ENCODE peak calls at places on chromosomes 5 and 9, in five cellular contexts. Z, S, H, Q and K are unnamed samples.

GRCh38 chr5:2262620-2263019 is 379.9 kb upstream of the IRX4 start:
- DNase-seq in Z (no peak), S (no peak), H (no peak), Q (no peak), K (no peak)

GRCh38 chr5:154274828-154275185 is 84.3 kb downstream of the GALNT10 start:
- DNase-seq in Z (no peak), S (no peak), H (no peak), Q (no peak), K (no peak)

GRCh38 chr9:75483636-75484035 is 395.3 kb downstream of the OSTF1 start:
- DNase-seq in Z (no peak), S (no peak), H (no peak), Q (peak; percentile 17), K (no peak)

GRCh38 chr5:160021818-160022446 is 13.0 kb downstream of the TTC1 start:
- DNase-seq in Z (peak; percentile 70), S (peak; percentile 31), H (peak; percentile 73), Q (peak; percentile 81), K (peak; percentile 81)

GRCh38 chr5:14397717-14398116 is 183.9 kb upstream of the OTULINL start:
- DNase-seq in Z (no peak), S (no peak), H (no peak), Q (peak; percentile 50), K (no peak)

GRCh38 chr5:111863801-111864200 is 106.8 kb upstream of the NREP start:
- DNase-seq in Z (no peak), S (no peak), H (no peak), Q (peak; percentile 18), K (no peak)

GRCh38 chr9:88532320-88532719 is 2.7 kb upstream of the NXNL2 start:
- DNase-seq in Z (peak; percentile 85), S (no peak), H (no peak), Q (no peak), K (peak; percentile 66)

GRCh38 chr5:178068293-178068692 is 45.0 kb upstream of the N4BP3 start:
- DNase-seq in Z (peak; percentile 13), S (no peak), H (no peak), Q (no peak), K (no peak)

GRCh38 chr9:111013707-111014106 is 24.6 kb downstream of the LPAR1 start:
- DNase-seq in Z (no peak), S (no peak), H (no peak), Q (no peak), K (no peak)

GRCh38 chr9:129613520-129614175 is 7.3 kb downstream of the C9orf50 start:
- DNase-seq in Z (peak; percentile 77), S (no peak), H (no peak), Q (no peak), K (peak; percentile 16)

GRCh38 chr9:79129865-79130480 is 441.8 kb upstream of the TLE4 start:
- DNase-seq in Z (peak; percentile 54), S (peak; percentile 7), H (peak; percentile 27), Q (peak; percentile 66), K (peak; percentile 76)

GRCh38 chr9:106613250-106613737 is 249.7 kb upstream of the ZNF462 start:
- DNase-seq in Z (no peak), S (no peak), H (no peak), Q (no peak), K (peak; percentile 14)

GRCh38 chr5:124736111-124736813 is 10.2 kb downstream of the ZNF608 start:
- DNase-seq in Z (no peak), S (no peak), H (no peak), Q (no peak), K (no peak)

GRCh38 chr9:120348951-120349429 is 231.0 kb downstream of the CDK5RAP2 start:
- DNase-seq in Z (peak; percentile 86), S (peak; percentile 31), H (no peak), Q (peak; percentile 54), K (peak; percentile 72)

GRCh38 chr5:111703662-111704061 is 53.3 kb downstream of the NREP start:
- DNase-seq in Z (no peak), S (no peak), H (peak; percentile 88), Q (no peak), K (no peak)

GRCh38 chr5:37631939-37632338 is 207.9 kb downstream of the GDNF start:
- DNase-seq in Z (no peak), S (no peak), H (no peak), Q (no peak), K (no peak)

GRCh38 chr5:137605377-137605776 is 106.3 kb upstream of the SPOCK1 start:
- DNase-seq in Z (peak; percentile 35), S (no peak), H (no peak), Q (peak; percentile 37), K (no peak)

GRCh38 chr5:10366310-10367297 is 13.1 kb downstream of the MARCHF6 start:
- DNase-seq in Z (no peak), S (no peak), H (no peak), Q (peak; percentile 92), K (peak; percentile 45)

GRCh38 chr5:38011641-38012188 is 171.9 kb upstream of the GDNF start:
- DNase-seq in Z (no peak), S (no peak), H (no peak), Q (no peak), K (no peak)

GRCh38 chr5:15799612-15800011 is 299.6 kb downstream of the FBXL7 start:
- DNase-seq in Z (no peak), S (no peak), H (no peak), Q (no peak), K (no peak)

GRCh38 chr9:132161743-132162187 is at the start of gene NTNG2:
- DNase-seq in Z (no peak), S (no peak), H (no peak), Q (no peak), K (no peak)

GRCh38 chr9:132160802-132161742 is 786 bp upstream of the NTNG2 start:
- DNase-seq in Z (peak; percentile 76), S (no peak), H (peak; percentile 47), Q (peak; percentile 48), K (peak; percentile 61)

GRCh38 chr9:132163876-132164603 is 2.2 kb downstream of the NTNG2 start:
- DNase-seq in Z (peak; percentile 67), S (no peak), H (no peak), Q (no peak), K (no peak)

GRCh38 chr9:132163457-132163875 is 1.6 kb downstream of the NTNG2 start:
- DNase-seq in Z (peak; percentile 65), S (no peak), H (no peak), Q (no peak), K (peak; percentile 44)

DNA sequence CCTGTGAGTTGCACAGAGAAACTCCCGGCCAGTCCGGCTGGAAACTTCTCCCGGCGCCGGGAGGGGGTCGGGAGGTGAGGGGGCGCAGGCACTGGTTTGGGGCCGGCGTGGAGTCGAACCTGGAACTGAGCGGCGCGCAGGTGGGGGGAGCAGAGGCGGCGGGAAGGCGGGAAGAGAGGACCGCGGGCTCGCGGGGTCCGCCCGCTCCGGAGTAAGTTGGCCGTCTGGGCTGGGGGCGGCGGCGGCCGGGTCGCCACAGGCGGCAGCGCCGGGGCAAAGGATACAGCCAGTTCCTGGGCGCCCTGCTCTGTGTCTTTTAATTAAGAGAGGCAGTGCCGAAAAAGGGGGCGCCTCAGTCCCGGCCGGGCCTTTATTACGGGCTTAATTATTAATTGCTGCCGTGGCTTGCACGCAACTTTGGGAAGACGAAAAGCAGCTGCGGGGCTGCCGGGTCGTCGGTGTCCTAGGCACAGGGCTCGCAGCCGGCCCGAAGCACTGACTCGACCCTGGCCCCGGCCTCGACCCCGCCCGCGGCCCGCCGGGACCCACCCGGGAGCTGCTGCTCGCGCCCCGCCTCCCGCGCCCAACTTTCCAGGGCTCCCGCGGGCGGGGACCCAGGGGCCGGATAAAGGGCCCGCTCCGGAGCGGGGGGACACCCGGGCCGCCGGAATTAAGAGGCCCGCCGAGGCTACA is 1.1 kb downstream of the NTNG2 start:
- DNase-seq in Z (peak; percentile 51), S (no peak), H (no peak), Q (no peak), K (no peak)
- TF ChIP-seq EZH2 in Z (peak; percentile 74), S (peak; percentile 62), H (peak; percentile 69), Q (no peak), K (peak; percentile 88)

GRCh38 chr5:112933651-112934365 is 11.8 kb upstream of the REEP5 start:
- DNase-seq in Z (no peak), S (no peak), H (no peak), Q (peak; percentile 11), K (no peak)

GRCh38 chr5:112931473-112931872 is 9.4 kb upstream of the REEP5 start:
- DNase-seq in Z (no peak), S (no peak), H (no peak), Q (no peak), K (no peak)

GRCh38 chr5:112933105-112933504 is 11.1 kb upstream of the REEP5 start:
- DNase-seq in Z (no peak), S (no peak), H (no peak), Q (no peak), K (no peak)

GRCh38 chr5:112930082-112930344 is 8.0 kb upstream of the REEP5 start:
- DNase-seq in Z (no peak), S (no peak), H (peak; percentile 87), Q (no peak), K (no peak)

GRCh38 chr5:112929336-112930081 is 7.5 kb upstream of the REEP5 start:
- DNase-seq in Z (no peak), S (no peak), H (peak; percentile 87), Q (peak; percentile 56), K (no peak)
- H3K4me3 ChIP-seq in Z (no peak overlapping the region), S (no peak overlapping the region), H (peak overlapping the region; percentile 63), Q (no peak overlapping the region), K (no peak overlapping the region)

GRCh38 chr9:95246547-95246946 is 71.0 kb downstream of the FANCC start:
- DNase-seq in Z (no peak), S (no peak), H (no peak), Q (no peak), K (no peak)

GRCh38 chr9:95249986-95250385 is 67.5 kb downstream of the FANCC start:
- DNase-seq in Z (peak; percentile 42), S (no peak), H (no peak), Q (no peak), K (no peak)

GRCh38 chr9:95250462-95251058 is 66.9 kb downstream of the FANCC start:
- DNase-seq in Z (no peak), S (no peak), H (no peak), Q (no peak), K (no peak)
- TF ChIP-seq EZH2phosphoT487 in Z (no peak), S (no peak), H (no peak), Q (no peak), K (no peak)

DNA sequence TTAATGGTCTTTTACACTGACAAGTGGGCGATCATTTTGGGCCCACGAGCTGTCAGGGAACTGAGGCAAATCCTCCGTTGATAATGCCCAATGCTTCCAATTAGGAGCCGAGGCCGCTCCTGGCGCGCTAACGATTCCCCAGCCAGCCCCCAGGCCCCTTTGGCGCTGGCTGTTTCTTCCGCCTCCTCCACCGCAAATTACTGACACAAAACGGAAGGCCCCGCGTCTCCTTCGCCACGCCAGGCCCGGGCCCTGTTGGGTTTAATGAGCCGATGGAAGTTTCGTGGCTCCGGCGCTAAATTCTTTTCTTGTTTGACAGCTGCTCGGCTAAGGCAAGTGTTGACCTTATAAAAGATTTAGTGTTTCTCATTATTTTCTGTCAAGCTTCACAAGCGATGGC is 25.7 kb upstream of the BARHL1 start:
- DNase-seq in Z (peak; percentile 74), S (no peak), H (no peak), Q (no peak), K (no peak)
- TF ChIP-seq EZH2 in Z (no peak), S (no peak), H (no peak), Q (no peak), K (no peak)

GRCh38 chr9:27377147-27377807 is 80.3 kb upstream of the EQTN start:
- DNase-seq in Z (no peak), S (no peak), H (peak; percentile 5), Q (peak; percentile 38), K (peak; percentile 70)
- H3K4me3 ChIP-seq in Z (no peak overlapping the region), S (no peak overlapping the region), H (peak overlapping the region; percentile 25), Q (no peak overlapping the region), K (no peak overlapping the region)

GRCh38 chr9:107639426-107639825 is 149.9 kb upstream of the KLF4 start:
- DNase-seq in Z (no peak), S (no peak), H (peak; percentile 34), Q (no peak), K (no peak)
- TF ChIP-seq EZH2phosphoT487 in Z (no peak), S (no peak), H (no peak), Q (no peak), K (no peak)